ENCODE peak calls at places on chromosomes 12 and 14, in eight cellular contexts. D is heart left ventricle, O is Peyer's patch, R is tibial nerve, N is transverse colon, W is ovary, Q is upper lobe of left lung, L is stomach. H is an unnamed sample.

GRCh38 chr14:26200675-26201074 is 397.2 kb downstream of the NOVA1 start:
- DNase-seq in N (no peak), L (no peak), R (no peak), Q (no peak), D (no peak), O (no peak), W (no peak), H (no peak)

GRCh38 chr14:38316922-38317321 is 61.0 kb upstream of the CLEC14A start:
- DNase-seq in N (no peak), L (no peak), Q (no peak), R (no peak), W (no peak), O (no peak), D (no peak), H (no peak)

GRCh38 chr12:110102255-110102654 is 21.9 kb upstream of the IFT81 start:
- DNase-seq in N (no peak), O (peak), W (no peak), Q (no peak), R (peak), D (no peak), L (no peak), H (no peak)

GRCh38 chr12:121278450-121279375 is 17.8 kb downstream of the CAMKK2 start:
- DNase-seq in N (no peak), D (no peak), L (no peak), W (peak), R (peak), Q (peak), O (no peak), H (no peak)

GRCh38 chr12:6215120-6215807 is 15.1 kb downstream of the CD9 start:
- DNase-seq in L (no peak), R (no peak), N (no peak), W (no peak), O (no peak), D (no peak), Q (no peak), H (no peak)

GRCh38 chr14:101476931-101477553 is 84.3 kb upstream of the DIO3 start:
- DNase-seq in Q (peak), W (no peak), L (peak), O (peak), D (no peak), N (peak), R (no peak), H (no peak)

GRCh38 chr12:21852251-21852650 is 77.7 kb upstream of the KCNJ8 start:
- DNase-seq in R (no peak), L (no peak), W (no peak), Q (no peak), O (no peak), D (no peak), N (no peak), H (no peak)

GRCh38 chr12:21336656-21337055 is 1.9 kb upstream of the SLCO1A2 start:
- DNase-seq in W (no peak), Q (no peak), L (no peak), N (no peak), O (no peak), R (no peak), D (no peak), H (no peak)

GRCh38 chr14:104564744-104565679 is 14.6 kb upstream of the C14orf180 start:
- DNase-seq in O (no peak), L (no peak), R (no peak), D (no peak), N (no peak), W (no peak), Q (peak), H (no peak)

GRCh38 chr12:6975297-6976032 is 4.8 kb downstream of the EMG1 start:
- DNase-seq in O (no peak), R (no peak), D (no peak), L (no peak), W (no peak), Q (no peak), N (no peak), H (no peak)

GRCh38 chr12:109586385-109587296 is 13.0 kb downstream of the MVK start:
- DNase-seq in D (no peak), O (no peak), N (no peak), Q (no peak), L (no peak), W (no peak), R (no peak), H (no peak)

GRCh38 chr12:563250-563781 is 99.9 kb downstream of the NINJ2 start:
- DNase-seq in N (no peak), Q (no peak), W (no peak), R (no peak), L (no peak), D (no peak), O (peak), H (no peak)

GRCh38 chr12:57319678-57320469 is 68.9 kb upstream of the STAC3 start:
- DNase-seq in N (no peak), Q (no peak), L (no peak), D (no peak), O (no peak), W (no peak), R (no peak), H (no peak)

GRCh38 chr12:110317921-110318320 is 36.9 kb downstream of the ATP2A2 start:
- DNase-seq in W (no peak), L (no peak), O (no peak), N (no peak), Q (no peak), R (no peak), D (no peak), H (no peak)

GRCh38 chr12:129776977-129777667 is 126.7 kb downstream of the TMEM132D start:
- DNase-seq in N (no peak), R (no peak), O (no peak), Q (no peak), L (no peak), W (no peak), D (no peak), H (no peak)

GRCh38 chr12:71684081-71684480 is 1.8 kb upstream of the TMEM19 start:
- DNase-seq in R (no peak), O (no peak), N (no peak), W (no peak), L (no peak), D (no peak), Q (no peak), H (no peak)

GRCh38 chr12:62930546-62931425 is 4.2 kb downstream of the PPM1H start:
- DNase-seq in D (no peak), R (no peak), Q (no peak), W (no peak), L (no peak), O (no peak), N (no peak), H (no peak)

GRCh38 chr12:119208626-119209061 is 29.9 kb downstream of the HSPB8 start:
- DNase-seq in L (peak), W (no peak), O (peak), R (peak), N (peak), Q (no peak), D (peak), H (no peak)

GRCh38 chr14:104576607-104577332 is 2.8 kb upstream of the C14orf180 start:
- DNase-seq in D (no peak), L (peak), Q (no peak), N (peak), W (no peak), R (no peak), O (peak), H (no peak)

GRCh38 chr14:55867726-55868125 is 250.5 kb upstream of the PELI2 start:
- DNase-seq in N (no peak), Q (no peak), O (no peak), W (no peak), L (no peak), D (no peak), R (no peak), H (no peak)

GRCh38 chr12:106386836-106387555 is 29.4 kb downstream of the POLR3B start:
- DNase-seq in O (no peak), L (no peak), W (no peak), N (no peak), R (no peak), Q (no peak), D (no peak), H (no peak)
- TF ChIP-seq POLR2A in O (no peak), L (no peak), W (no peak), N (no peak), R (no peak), Q (no peak), D (no peak), H (no peak)

GRCh38 chr12:14885718-14886201 is at the start of gene MGP:
- DNase-seq in N (peak), O (peak), D (peak), W (no peak), Q (no peak), L (no peak), R (peak), H (no peak)
- H3K4me3 ChIP-seq in N (peak), O (peak), D (peak), W (peak), Q (peak), L (peak), R (peak), H (peak)

GRCh38 chr14:68879321-68879781 is 86.5 kb upstream of the ZFP36L1 start:
- DNase-seq in L (no peak), D (no peak), W (no peak), Q (peak), N (no peak), O (peak), R (no peak), H (no peak)

GRCh38 chr14:68882235-68882634 is 89.4 kb upstream of the ZFP36L1 start:
- DNase-seq in R (no peak), N (no peak), W (no peak), D (no peak), L (no peak), O (no peak), Q (peak), H (no peak)

GRCh38 chr14:68879841-68880575 is 87.1 kb upstream of the ZFP36L1 start:
- DNase-seq in W (no peak), Q (no peak), L (no peak), O (peak), N (no peak), D (no peak), R (no peak), H (no peak)

GRCh38 chr14:68880581-68881105 is 87.8 kb upstream of the ZFP36L1 start:
- DNase-seq in Q (no peak), W (peak), R (no peak), L (no peak), N (no peak), O (peak), D (no peak), H (no peak)

DNA sequence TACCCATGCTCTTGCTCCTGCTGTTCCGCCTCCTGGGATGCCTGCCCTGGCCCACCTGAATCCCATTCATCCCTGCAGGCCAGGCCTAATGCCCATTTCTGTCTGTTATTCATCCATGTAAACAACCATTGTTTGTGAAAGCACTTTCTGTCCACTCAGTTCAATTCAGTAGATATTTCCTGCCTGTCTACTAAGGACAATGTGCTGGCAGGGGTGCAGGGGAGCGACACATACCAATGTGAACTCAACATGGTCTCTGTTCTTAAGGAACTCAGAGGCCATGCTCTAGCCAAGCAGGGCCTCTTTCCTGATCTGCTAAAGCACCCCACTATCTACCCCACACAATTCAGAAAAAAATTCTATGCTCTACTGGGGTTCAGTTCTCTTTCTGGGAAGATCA is 88.5 kb upstream of the ZFP36L1 start:
- DNase-seq in O (peak), R (no peak), W (no peak), N (no peak), Q (no peak), D (no peak), L (no peak), H (no peak)
- H3K27ac ChIP-seq in O (no peak), R (no peak), W (no peak), N (peak), Q (no peak), D (peak), L (no peak), H (no peak)

DNA sequence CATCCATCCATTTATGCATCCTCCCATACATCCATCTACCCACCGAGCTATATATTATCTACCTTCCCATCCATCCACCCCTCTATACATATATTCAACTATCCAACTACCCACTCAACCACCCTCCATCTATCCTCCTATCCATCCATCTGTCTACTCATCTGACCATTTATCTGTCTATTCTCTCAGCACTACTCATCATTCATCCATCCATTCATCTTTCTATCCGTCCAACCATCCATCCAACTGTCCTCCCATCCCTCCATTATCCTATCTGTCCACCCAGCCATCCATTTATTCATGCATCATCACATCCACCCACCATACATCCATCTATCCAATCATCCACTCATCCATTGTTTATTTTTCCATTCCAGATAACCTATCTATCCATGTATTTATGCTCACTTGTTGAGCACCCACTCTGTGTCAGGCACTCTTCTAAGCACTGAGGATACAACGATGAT is 11.5 kb downstream of the ASB2 start:
- DNase-seq in Q (no peak), W (no peak), R (no peak), D (no peak), O (no peak), N (no peak), L (no peak), H (no peak)
- TF ChIP-seq POLR2A in Q (no peak), W (no peak), R (no peak), D (no peak), O (no peak), N (no peak), L (no peak), H (no peak)